ENCODE peak calls at places on chromosome 6, in six cellular contexts. One of them, this sample, is unnamed.

GRCh38 chr6:2037230-2037926 is 208.0 kb downstream of the GMDS start:
- DNase-seq in neural crest cell: no peak
- DNase-seq in fibroblast of mammary gland: no peak
- DNase-seq in HFF-Myc: no peak
- DNase-seq in GM13977: no peak
- DNase-seq in fibroblast of the aortic adventitia: peak; percentile 61
- DNase-seq in this sample: no peak

GRCh38 chr6:75205776-75206334 is at the start of gene COL12A1:
- DNase-seq in neural crest cell: peak; percentile 56
- DNase-seq in fibroblast of mammary gland: peak; percentile 99
- DNase-seq in HFF-Myc: peak; percentile 97
- DNase-seq in GM13977: peak; percentile 31
- DNase-seq in fibroblast of the aortic adventitia: peak; percentile 99
- DNase-seq in this sample: peak; percentile 27

GRCh38 chr6:163354779-163355431 is 59.6 kb upstream of the QKI start:
- DNase-seq in neural crest cell: no peak
- DNase-seq in fibroblast of mammary gland: peak; percentile 50
- DNase-seq in HFF-Myc: no peak
- DNase-seq in GM13977: no peak
- DNase-seq in fibroblast of the aortic adventitia: peak; percentile 75
- DNase-seq in this sample: no peak

GRCh38 chr6:106918128-106918527 is 56.4 kb downstream of the CD24 start:
- DNase-seq in neural crest cell: no peak
- DNase-seq in fibroblast of mammary gland: no peak
- DNase-seq in HFF-Myc: no peak
- DNase-seq in GM13977: no peak
- DNase-seq in fibroblast of the aortic adventitia: no peak
- DNase-seq in this sample: no peak

GRCh38 chr6:67933278-67933677 is 701.8 kb upstream of the ADGRB3 start:
- DNase-seq in neural crest cell: no peak
- DNase-seq in fibroblast of mammary gland: peak; percentile 1
- DNase-seq in HFF-Myc: no peak
- DNase-seq in GM13977: no peak
- DNase-seq in fibroblast of the aortic adventitia: no peak
- DNase-seq in this sample: no peak

GRCh38 chr6:118283759-118284158 is 264.3 kb upstream of the PLN start:
- DNase-seq in neural crest cell: peak; percentile 21
- DNase-seq in fibroblast of mammary gland: peak; percentile 72
- DNase-seq in HFF-Myc: peak; percentile 52
- DNase-seq in GM13977: peak; percentile 18
- DNase-seq in fibroblast of the aortic adventitia: peak; percentile 79
- DNase-seq in this sample: peak; percentile 68

GRCh38 chr6:166003569-166003968 is 164.1 kb downstream of the TBXT start:
- DNase-seq in neural crest cell: no peak
- DNase-seq in fibroblast of mammary gland: no peak
- DNase-seq in HFF-Myc: no peak
- DNase-seq in GM13977: no peak
- DNase-seq in fibroblast of the aortic adventitia: no peak
- DNase-seq in this sample: no peak

GRCh38 chr6:162562041-162562440 is 165.5 kb downstream of the PRKN start:
- DNase-seq in neural crest cell: no peak
- DNase-seq in fibroblast of mammary gland: no peak
- DNase-seq in HFF-Myc: no peak
- DNase-seq in GM13977: no peak
- DNase-seq in fibroblast of the aortic adventitia: no peak
- DNase-seq in this sample: no peak

GRCh38 chr6:36197739-36198221 is 1.2 kb downstream of the BRPF3 start:
- DNase-seq in neural crest cell: no peak
- DNase-seq in fibroblast of mammary gland: no peak
- DNase-seq in HFF-Myc: no peak
- DNase-seq in GM13977: no peak
- DNase-seq in fibroblast of the aortic adventitia: peak; percentile 5
- DNase-seq in this sample: peak; percentile 35

GRCh38 chr6:166097914-166098522 is 69.6 kb downstream of the TBXT start:
- DNase-seq in neural crest cell: peak; percentile 91
- DNase-seq in fibroblast of mammary gland: peak; percentile 66
- DNase-seq in HFF-Myc: no peak
- DNase-seq in GM13977: peak; percentile 63
- DNase-seq in fibroblast of the aortic adventitia: peak; percentile 82
- DNase-seq in this sample: peak; percentile 81

GRCh38 chr6:159758031-159759001 is 3.5 kb upstream of the ACAT2 start:
- DNase-seq in neural crest cell: no peak
- DNase-seq in fibroblast of mammary gland: peak; percentile 61
- DNase-seq in HFF-Myc: no peak
- DNase-seq in GM13977: no peak
- DNase-seq in fibroblast of the aortic adventitia: peak; percentile 28
- DNase-seq in this sample: no peak

GRCh38 chr6:43699564-43700186 is 12.1 kb upstream of the MRPS18A start:
- DNase-seq in neural crest cell: no peak
- DNase-seq in fibroblast of mammary gland: peak; percentile 44
- DNase-seq in HFF-Myc: no peak
- DNase-seq in GM13977: no peak
- DNase-seq in fibroblast of the aortic adventitia: peak; percentile 58
- DNase-seq in this sample: no peak

GRCh38 chr6:83199865-83200230 is 6.7 kb downstream of the RWDD2A start:
- DNase-seq in neural crest cell: no peak
- DNase-seq in fibroblast of mammary gland: peak; percentile 76
- DNase-seq in HFF-Myc: peak; percentile 31
- DNase-seq in GM13977: no peak
- DNase-seq in fibroblast of the aortic adventitia: peak; percentile 75
- DNase-seq in this sample: no peak

GRCh38 chr6:835476-836160 is 142.7 kb upstream of the EXOC2 start:
- DNase-seq in neural crest cell: no peak
- DNase-seq in fibroblast of mammary gland: no peak
- DNase-seq in HFF-Myc: no peak
- DNase-seq in GM13977: no peak
- DNase-seq in fibroblast of the aortic adventitia: no peak
- DNase-seq in this sample: no peak

GRCh38 chr6:82861121-82861520 is 204.5 kb downstream of the UBE3D start:
- DNase-seq in neural crest cell: no peak
- DNase-seq in fibroblast of mammary gland: no peak
- DNase-seq in HFF-Myc: no peak
- DNase-seq in GM13977: no peak
- DNase-seq in fibroblast of the aortic adventitia: no peak
- DNase-seq in this sample: no peak

GRCh38 chr6:84284428-84285033 is 57.1 kb upstream of the CEP162 start:
- DNase-seq in neural crest cell: no peak
- DNase-seq in fibroblast of mammary gland: peak; percentile 19
- DNase-seq in HFF-Myc: no peak
- DNase-seq in GM13977: peak; percentile 5
- DNase-seq in fibroblast of the aortic adventitia: peak; percentile 37
- DNase-seq in this sample: no peak
- TF ChIP-seq CTCF in neural crest cell: peak; percentile 54
- TF ChIP-seq CTCF in fibroblast of mammary gland: peak; percentile 45
- TF ChIP-seq CTCF in HFF-Myc: peak; percentile 35
- TF ChIP-seq CTCF in GM13977: peak; percentile 70
- TF ChIP-seq CTCF in fibroblast of the aortic adventitia: peak; percentile 54
- TF ChIP-seq CTCF in this sample: peak; percentile 32

GRCh38 chr6:145898376-145898775 is 65.8 kb downstream of the SHPRH start:
- DNase-seq in neural crest cell: no peak
- DNase-seq in fibroblast of mammary gland: peak; percentile 36
- DNase-seq in HFF-Myc: no peak
- DNase-seq in GM13977: no peak
- DNase-seq in fibroblast of the aortic adventitia: no peak
- DNase-seq in this sample: no peak

GRCh38 chr6:145893586-145893985 is 70.6 kb downstream of the SHPRH start:
- DNase-seq in neural crest cell: no peak
- DNase-seq in fibroblast of mammary gland: no peak
- DNase-seq in HFF-Myc: no peak
- DNase-seq in GM13977: no peak
- DNase-seq in fibroblast of the aortic adventitia: no peak
- DNase-seq in this sample: no peak

GRCh38 chr6:145892026-145892425 is 72.1 kb downstream of the SHPRH start:
- DNase-seq in neural crest cell: no peak
- DNase-seq in fibroblast of mammary gland: no peak
- DNase-seq in HFF-Myc: no peak
- DNase-seq in GM13977: no peak
- DNase-seq in fibroblast of the aortic adventitia: no peak
- DNase-seq in this sample: no peak

GRCh38 chr6:145897552-145897951 is 66.6 kb downstream of the SHPRH start:
- DNase-seq in neural crest cell: no peak
- DNase-seq in fibroblast of mammary gland: no peak
- DNase-seq in HFF-Myc: no peak
- DNase-seq in GM13977: no peak
- DNase-seq in fibroblast of the aortic adventitia: no peak
- DNase-seq in this sample: no peak

GRCh38 chr6:145895802-145896201 is 68.4 kb downstream of the SHPRH start:
- DNase-seq in neural crest cell: no peak
- DNase-seq in fibroblast of mammary gland: peak; percentile 21
- DNase-seq in HFF-Myc: no peak
- DNase-seq in GM13977: no peak
- DNase-seq in fibroblast of the aortic adventitia: peak; percentile 29
- DNase-seq in this sample: no peak
- TF ChIP-seq CTCF in neural crest cell: peak; percentile 45
- TF ChIP-seq CTCF in fibroblast of mammary gland: peak; percentile 39
- TF ChIP-seq CTCF in HFF-Myc: no peak
- TF ChIP-seq CTCF in GM13977: no peak
- TF ChIP-seq CTCF in fibroblast of the aortic adventitia: peak; percentile 26
- TF ChIP-seq CTCF in this sample: no peak

DNA sequence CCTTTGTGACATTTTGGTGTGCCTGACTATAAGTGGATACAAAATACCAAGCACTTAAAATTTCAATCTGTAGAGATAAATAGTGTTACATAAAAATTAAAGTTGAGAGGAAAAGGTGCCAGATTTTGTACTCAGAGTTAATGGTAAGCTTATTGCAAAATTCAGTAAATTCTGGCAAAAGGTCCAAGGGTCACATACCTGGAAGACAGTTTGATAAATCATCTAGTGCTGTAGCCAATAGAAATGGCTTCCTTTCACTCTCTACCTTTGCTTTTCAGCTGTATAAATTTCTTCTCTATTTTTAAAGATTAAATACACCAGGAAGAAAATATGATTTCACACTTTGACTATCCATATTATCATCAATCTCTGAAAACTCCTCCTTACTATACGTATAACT is 690.2 kb upstream of the NRSN1 start:
- DNase-seq in neural crest cell: no peak
- DNase-seq in fibroblast of mammary gland: no peak
- DNase-seq in HFF-Myc: no peak
- DNase-seq in GM13977: no peak
- DNase-seq in fibroblast of the aortic adventitia: no peak
- DNase-seq in this sample: no peak
- TF ChIP-seq CTCF in neural crest cell: no peak
- TF ChIP-seq CTCF in fibroblast of mammary gland: no peak
- TF ChIP-seq CTCF in HFF-Myc: no peak
- TF ChIP-seq CTCF in GM13977: no peak
- TF ChIP-seq CTCF in fibroblast of the aortic adventitia: no peak
- TF ChIP-seq CTCF in this sample: no peak

GRCh38 chr6:113129991-113130390 is 727.2 kb upstream of the MARCKS start:
- DNase-seq in neural crest cell: no peak
- DNase-seq in fibroblast of mammary gland: no peak
- DNase-seq in HFF-Myc: no peak
- DNase-seq in GM13977: no peak
- DNase-seq in fibroblast of the aortic adventitia: peak; percentile 44
- DNase-seq in this sample: no peak

GRCh38 chr6:113122060-113122459 is 735.1 kb upstream of the MARCKS start:
- DNase-seq in neural crest cell: no peak
- DNase-seq in fibroblast of mammary gland: peak; percentile 82
- DNase-seq in HFF-Myc: peak; percentile 83
- DNase-seq in GM13977: no peak
- DNase-seq in fibroblast of the aortic adventitia: peak; percentile 88
- DNase-seq in this sample: no peak

DNA sequence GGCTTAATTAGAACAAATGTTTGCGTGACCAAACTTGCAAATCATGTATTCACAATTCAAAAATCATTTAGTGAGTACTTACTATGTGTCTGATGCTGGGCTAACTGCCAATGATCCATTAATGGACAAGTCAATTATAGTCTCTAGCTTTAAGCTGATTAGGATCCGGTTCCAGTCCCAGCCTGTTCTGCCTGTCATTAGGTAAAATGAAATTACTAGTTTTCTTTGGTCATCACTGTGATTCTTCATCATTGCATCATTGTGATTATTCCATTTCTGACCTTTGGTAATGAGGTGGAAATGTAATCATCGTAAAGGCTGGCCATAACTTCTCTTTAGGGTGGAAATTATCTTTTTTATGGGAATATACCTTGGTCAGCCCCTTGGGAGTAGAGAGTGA is 729.1 kb upstream of the MARCKS start:
- DNase-seq in neural crest cell: no peak
- DNase-seq in fibroblast of mammary gland: no peak
- DNase-seq in HFF-Myc: no peak
- DNase-seq in GM13977: no peak
- DNase-seq in fibroblast of the aortic adventitia: no peak
- DNase-seq in this sample: no peak
- TF ChIP-seq CTCF in neural crest cell: no peak
- TF ChIP-seq CTCF in fibroblast of mammary gland: no peak
- TF ChIP-seq CTCF in HFF-Myc: no peak
- TF ChIP-seq CTCF in GM13977: no peak
- TF ChIP-seq CTCF in fibroblast of the aortic adventitia: no peak
- TF ChIP-seq CTCF in this sample: no peak